ENCODE peak calls at places on chromosomes 2 and 18, in six cellular contexts. X is fibroblast of mammary gland, J is A549, Q is PC-3, E is fibroblast of villous mesenchyme, G is GM12865. K is an unnamed sample.

GRCh38 chr18:79404567-79404910 is 8.8 kb downstream of the NFATC1 start:
- DNase-seq in X (no peak), J (no peak), Q (peak; percentile 33), E (no peak), G (no peak), K (no peak)

GRCh38 chr18:46615720-46616119 is 41.3 kb downstream of the LOXHD1 start:
- DNase-seq in X (no peak), J (no peak), Q (no peak), E (no peak), G (no peak), K (no peak)

GRCh38 chr2:144404621-144405312 is 115.2 kb downstream of the ZEB2 start:
- DNase-seq in X (no peak), J (no peak), Q (no peak), E (peak; percentile 61), G (no peak), K (no peak)

GRCh38 chr2:57373530-57373929 is 673.1 kb upstream of the VRK2 start:
- DNase-seq in X (peak; percentile 78), J (no peak), Q (peak; percentile 65), E (peak; percentile 50), G (no peak), K (peak; percentile 72)

GRCh38 chr2:232652505-232652851 is 19.1 kb downstream of the EFHD1 start:
- DNase-seq in X (no peak), J (no peak), Q (no peak), E (no peak), G (no peak), K (no peak)

GRCh38 chr2:133982231-133982630 is 271.6 kb upstream of the MGAT5 start:
- DNase-seq in X (no peak), J (no peak), Q (no peak), E (no peak), G (no peak), K (no peak)

GRCh38 chr18:26548144-26549102 is at the start of gene KCTD1:
- DNase-seq in X (peak; percentile 83), J (peak; percentile 74), Q (peak; percentile 80), E (peak; percentile 84), G (peak; percentile 93), K (peak; percentile 93)

GRCh38 chr2:160492401-160493226 is 993 bp downstream of the RBMS1 start:
- DNase-seq in X (peak; percentile 59), J (peak; percentile 62), Q (peak; percentile 77), E (peak; percentile 83), G (no peak), K (peak; percentile 72)

GRCh38 chr2:28768952-28769351 is 17.3 kb downstream of the PPP1CB start:
- DNase-seq in X (no peak), J (no peak), Q (no peak), E (no peak), G (no peak), K (no peak)

GRCh38 chr2:176781570-176782217 is 430.9 kb upstream of the HNRNPA3 start:
- DNase-seq in X (no peak), J (no peak), Q (no peak), E (no peak), G (peak; percentile 4), K (no peak)

GRCh38 chr18:78713726-78714125 is 265.9 kb upstream of the SALL3 start:
- DNase-seq in X (no peak), J (no peak), Q (no peak), E (no peak), G (no peak), K (no peak)

GRCh38 chr2:54396107-54396506 is 60.0 kb upstream of the SPTBN1 start:
- DNase-seq in X (peak; percentile 89), J (no peak), Q (peak; percentile 31), E (peak; percentile 52), G (no peak), K (peak; percentile 66)

GRCh38 chr2:199851886-199852285 is 894 bp upstream of the FTCDNL1 start:
- DNase-seq in X (no peak), J (no peak), Q (no peak), E (no peak), G (no peak), K (no peak)

GRCh38 chr2:81894451-81894990 is 1590.0 kb upstream of the LRRTM1 start:
- DNase-seq in X (no peak), J (no peak), Q (peak; percentile 66), E (peak; percentile 0), G (no peak), K (peak; percentile 8)

GRCh38 chr2:237964578-237965404 is 2.0 kb upstream of the UBE2F start:
- DNase-seq in X (peak; percentile 90), J (no peak), Q (peak; percentile 88), E (peak; percentile 10), G (no peak), K (peak; percentile 96)

GRCh38 chr2:113822087-113822805 is 65.8 kb upstream of the SLC35F5 start:
- DNase-seq in X (peak; percentile 7), J (no peak), Q (no peak), E (no peak), G (no peak), K (no peak)

GRCh38 chr2:234978466-234979203 is 26.8 kb downstream of the SH3BP4 start:
- DNase-seq in X (peak; percentile 36), J (no peak), Q (peak; percentile 88), E (no peak), G (no peak), K (peak; percentile 45)

GRCh38 chr2:188403676-188404075 is 112.0 kb downstream of the GULP1 start:
- DNase-seq in X (no peak), J (no peak), Q (no peak), E (no peak), G (no peak), K (no peak)

GRCh38 chr2:38037757-38038615 is 38.0 kb downstream of the CYP1B1 start:
- DNase-seq in X (peak; percentile 77), J (no peak), Q (no peak), E (peak; percentile 54), G (peak; percentile 88), K (peak; percentile 59)

GRCh38 chr2:228827056-228827455 is 444.0 kb downstream of the PID1 start:
- DNase-seq in X (peak; percentile 26), J (no peak), Q (peak; percentile 3), E (peak; percentile 38), G (no peak), K (no peak)

GRCh38 chr2:100011272-100011711 is 131.1 kb downstream of the AFF3 start:
- DNase-seq in X (peak; percentile 77), J (no peak), Q (no peak), E (peak; percentile 89), G (no peak), K (peak; percentile 52)

GRCh38 chr2:51624995-51625394 is 593.1 kb upstream of the NRXN1 start:
- DNase-seq in X (peak; percentile 48), J (no peak), Q (peak; percentile 72), E (no peak), G (no peak), K (peak; percentile 34)

GRCh38 chr2:127427376-127428056 is 9.3 kb downstream of the PROC start:
- DNase-seq in X (no peak), J (no peak), Q (no peak), E (no peak), G (no peak), K (no peak)

GRCh38 chr18:59451073-59451472 is 92.0 kb upstream of the LMAN1 start:
- DNase-seq in X (no peak), J (no peak), Q (no peak), E (no peak), G (no peak), K (no peak)

GRCh38 chr2:15939854-15940660 is at the start of gene MYCN:
- DNase-seq in X (peak; percentile 36), J (peak; percentile 44), Q (no peak), E (peak; percentile 24), G (no peak), K (peak; percentile 42)

GRCh38 chr2:44932564-44933392 is 8.7 kb upstream of the SIX3 start:
- DNase-seq in X (no peak), J (no peak), Q (no peak), E (no peak), G (no peak), K (no peak)

GRCh38 chr2:95018861-95019550 is 6.5 kb upstream of the MAL start:
- DNase-seq in X (no peak), J (no peak), Q (peak; percentile 49), E (no peak), G (no peak), K (no peak)
- TF ChIP-seq CTCF in X (no peak), J (no peak), Q (peak; percentile 22), E (no peak), G (no peak), K (no peak)

GRCh38 chr2:33437815-33438214 is 38.6 kb upstream of the RASGRP3 start:
- DNase-seq in X (peak; percentile 68), J (no peak), Q (no peak), E (no peak), G (no peak), K (no peak)
- H3K4me3 ChIP-seq in X (no peak overlapping the region), J (no peak overlapping the region), Q (no peak overlapping the region), E (no peak overlapping the region), G (no peak overlapping the region), K (no peak overlapping the region)

GRCh38 chr2:6454286-6454990 is 411.3 kb downstream of the CMPK2 start:
- DNase-seq in X (no peak), J (no peak), Q (no peak), E (peak; percentile 68), G (peak; percentile 21), K (no peak)

GRCh38 chr2:6447209-6447608 is 418.5 kb downstream of the CMPK2 start:
- DNase-seq in X (no peak), J (no peak), Q (no peak), E (no peak), G (no peak), K (no peak)

DNA sequence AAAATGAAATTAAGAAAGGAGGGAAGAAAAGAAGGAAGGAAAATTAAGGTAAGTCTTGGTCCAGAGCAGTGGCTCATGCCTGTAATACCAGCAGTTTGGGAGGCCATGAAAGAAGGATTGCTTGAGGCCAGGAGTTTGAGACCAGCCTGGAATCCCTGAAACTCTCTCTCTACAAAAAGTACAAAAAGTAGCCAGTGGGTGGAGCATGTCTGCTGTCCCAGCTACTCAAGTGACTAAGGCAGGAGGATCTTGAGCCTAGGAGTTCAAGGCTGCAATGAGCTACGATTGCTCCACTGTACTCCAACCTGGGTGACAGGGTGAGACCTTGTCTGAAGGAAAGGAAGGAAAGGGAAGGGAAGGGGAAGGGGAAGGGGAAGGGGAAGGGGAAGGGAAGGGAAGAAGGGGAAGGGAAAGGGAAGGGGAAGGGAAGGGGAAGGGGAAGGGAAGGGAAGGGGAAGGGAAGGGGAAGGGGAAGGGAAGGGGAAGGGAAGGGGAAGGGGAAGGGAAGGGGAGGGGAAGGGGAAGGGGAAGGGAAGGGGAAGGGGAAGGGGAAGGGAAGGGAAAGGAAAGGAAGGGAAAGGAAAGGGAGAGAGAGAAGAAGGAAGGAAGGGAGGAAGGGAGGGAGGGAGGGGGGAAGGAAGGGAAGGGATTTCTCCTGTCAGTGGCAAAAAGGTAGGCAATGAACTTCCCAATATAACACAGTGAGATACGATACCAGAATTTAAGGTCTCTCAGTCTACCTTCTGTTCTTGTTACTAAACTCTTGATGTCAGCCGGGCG is 412.8 kb downstream of the CMPK2 start:
- DNase-seq in X (no peak), J (no peak), Q (peak; percentile 5), E (peak; percentile 14), G (peak; percentile 31), K (no peak)
- TF ChIP-seq CTCF in X (no peak), J (no peak), Q (no peak), E (peak; percentile 36), G (peak; percentile 12), K (no peak)

DNA sequence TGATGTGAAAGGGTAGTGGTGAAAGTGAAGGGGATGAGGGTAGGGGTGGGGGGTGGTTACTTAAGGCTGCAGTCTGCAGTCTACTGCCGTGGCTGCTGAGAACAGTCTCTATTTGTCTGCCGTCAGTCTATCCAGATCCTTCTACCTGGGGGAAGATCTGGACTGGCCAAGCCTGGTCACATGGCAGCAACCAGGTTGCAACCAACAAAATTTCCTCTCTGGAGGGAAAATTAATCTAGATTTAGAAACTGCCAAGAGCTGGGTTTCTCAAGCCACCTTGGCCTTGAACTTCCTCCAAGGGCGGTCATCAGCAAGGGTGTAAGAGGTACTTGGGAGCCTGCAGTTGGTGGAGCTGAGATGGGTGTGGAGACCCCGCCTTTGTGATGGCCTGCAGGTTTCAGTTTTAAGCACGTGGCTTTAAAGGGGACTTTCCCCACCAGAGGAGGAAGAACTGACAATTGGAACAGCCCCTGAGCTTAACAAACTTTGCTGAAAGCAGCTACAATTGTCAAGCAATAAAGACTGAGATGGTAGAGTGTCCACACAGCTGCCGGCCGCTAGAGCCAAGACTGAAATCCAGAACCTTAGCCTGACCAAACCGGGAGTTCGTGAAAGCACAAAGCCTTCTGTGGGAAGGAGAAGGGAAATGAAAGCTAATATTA is 31.4 kb upstream of the KCMF1 start:
- DNase-seq in X (no peak), J (no peak), Q (no peak), E (no peak), G (peak; percentile 100), K (no peak)
- H3K4me3 ChIP-seq in X (no peak overlapping the region), J (no peak overlapping the region), Q (no peak overlapping the region), E (no peak overlapping the region), G (peak overlapping the region; percentile 59), K (no peak overlapping the region)